ENCODE peak calls at places on chromosomes 4 and X, in seven cellular contexts. E is GDM1, L is NCI-H748 treated with DMSO at 0.1 percent for 48 hours, M is ELR, N is RCC 7860, Y is NCI-H2081, J is lower leg skin. Q is an unnamed sample.

GRCh38 chrX:2262679-2263055 is 238.1 kb downstream of the DHRSX start:
- DNase-seq in E (no peak), L (no peak), M (no peak), N (no peak), Y (no peak), J (peak), Q (no peak)

GRCh38 chrX:133444952-133445831 is 29.9 kb upstream of the GPC4 start:
- DNase-seq in E (no peak), L (no peak), M (no peak), N (peak), Y (peak), J (no peak), Q (peak)

GRCh38 chr4:15805583-15806517 is 27.7 kb downstream of the CD38 start:
- DNase-seq in E (peak), L (peak), M (peak), N (peak), Y (peak), J (no peak), Q (peak)

GRCh38 chrX:121128946-121129345 is 81.5 kb downstream of the GLUD2 start:
- DNase-seq in E (no peak), L (no peak), M (no peak), N (no peak), Y (no peak), J (no peak), Q (no peak)

GRCh38 chr4:98501383-98501782 is 157.0 kb downstream of the TSPAN5 start:
- DNase-seq in E (no peak), L (no peak), M (peak), N (no peak), Y (no peak), J (no peak), Q (no peak)

GRCh38 chr4:105280338-105280809 is 133.7 kb downstream of the TET2 start:
- DNase-seq in E (no peak), L (no peak), M (peak), N (peak), Y (no peak), J (no peak), Q (no peak)

GRCh38 chr4:20624783-20625364 is 75.4 kb upstream of the PACRGL start:
- DNase-seq in E (no peak), L (no peak), M (no peak), N (no peak), Y (no peak), J (no peak), Q (no peak)

GRCh38 chr4:108117473-108118182 is 51.1 kb downstream of the LEF1 start:
- DNase-seq in E (no peak), L (no peak), M (no peak), N (no peak), Y (no peak), J (no peak), Q (no peak)

GRCh38 chr4:112840061-112840460 is 203.1 kb downstream of the LARP7 start:
- DNase-seq in E (no peak), L (no peak), M (peak), N (peak), Y (no peak), J (no peak), Q (no peak)

GRCh38 chrX:18424482-18425198 is 768 bp upstream of the CDKL5 start:
- DNase-seq in E (no peak), L (peak), M (peak), N (peak), Y (peak), J (no peak), Q (peak)

GRCh38 chr4:120406960-120407359 is 340.3 kb upstream of the MAD2L1 start:
- DNase-seq in E (no peak), L (no peak), M (no peak), N (no peak), Y (no peak), J (no peak), Q (no peak)

Q was measured in NCI-H1417.